ENCODE peak calls at places on chromosomes 4 and X, in four cellular contexts. D, S, Y and U are unnamed samples.

GRCh38 chrX:105323951-105324350 is 103.5 kb upstream of the TEX13A start:
- DNase-seq in D (peak), S (no peak), Y (peak), U (peak)

GRCh38 chrX:73977542-73978169 is 326.3 kb upstream of the ZCCHC13 start:
- DNase-seq in D (peak), S (no peak), Y (no peak), U (no peak)

GRCh38 chrX:113510586-113510985 is 670.0 kb upstream of the AMOT start:
- DNase-seq in D (peak), S (no peak), Y (no peak), U (no peak)

GRCh38 chr4:126513596-126513995 is 1119.2 kb upstream of the INTU start:
- DNase-seq in D (peak), S (no peak), Y (no peak), U (no peak)

GRCh38 chr4:61068745-61069144 is 131.4 kb upstream of the ADGRL3 start:
- DNase-seq in D (peak), S (peak), Y (no peak), U (peak)

GRCh38 chr4:53490161-53490915 is 100.9 kb downstream of the LNX1 start:
- DNase-seq in D (peak), S (no peak), Y (no peak), U (no peak)

GRCh38 chr4:110449947-110450346 is 26.0 kb upstream of the ENPEP start:
- DNase-seq in D (no peak), S (no peak), Y (no peak), U (no peak)

GRCh38 chr4:69518543-69519198 is 23.0 kb upstream of the UGT2B4 start:
- DNase-seq in D (no peak), S (no peak), Y (no peak), U (no peak)

GRCh38 chrX:96611619-96612362 is 72.9 kb upstream of the DIAPH2 start:
- DNase-seq in D (peak), S (no peak), Y (peak), U (no peak)

GRCh38 chrX:11364835-11365234 is 71.6 kb downstream of the AMELX start:
- DNase-seq in D (no peak), S (no peak), Y (no peak), U (no peak)

GRCh38 chrX:11365426-11365825 is 72.2 kb downstream of the AMELX start:
- DNase-seq in D (no peak), S (no peak), Y (no peak), U (no peak)

GRCh38 chrX:11366998-11367595 is 73.9 kb downstream of the AMELX start:
- DNase-seq in D (no peak), S (no peak), Y (no peak), U (no peak)

GRCh38 chrX:11371106-11371505 is 77.9 kb downstream of the AMELX start:
- DNase-seq in D (no peak), S (no peak), Y (no peak), U (no peak)

GRCh38 chrX:11367609-11368430 is 74.6 kb downstream of the AMELX start:
- DNase-seq in D (peak), S (no peak), Y (peak), U (no peak)
- H3K4me3 ChIP-seq in D (no peak), S (no peak), Y (no peak), U (no peak)

GRCh38 chr4:140982613-140983340 is 150.5 kb downstream of the RNF150 start:
- DNase-seq in D (peak), S (no peak), Y (no peak), U (no peak)

GRCh38 chr4:140976768-140977167 is 156.5 kb downstream of the RNF150 start:
- DNase-seq in D (peak), S (no peak), Y (no peak), U (no peak)

GRCh38 chr4:140986045-140986444 is 147.2 kb downstream of the RNF150 start:
- DNase-seq in D (no peak), S (no peak), Y (no peak), U (no peak)

GRCh38 chr4:140980426-140981200 is 152.7 kb downstream of the RNF150 start:
- DNase-seq in D (no peak), S (no peak), Y (no peak), U (no peak)
- H3K4me3 ChIP-seq in D (no peak), S (no peak), Y (no peak), U (no peak)

GRCh38 chr4:56200275-56200674 is 187.0 kb downstream of the AASDH start:
- DNase-seq in D (peak), S (no peak), Y (no peak), U (no peak)

DNA sequence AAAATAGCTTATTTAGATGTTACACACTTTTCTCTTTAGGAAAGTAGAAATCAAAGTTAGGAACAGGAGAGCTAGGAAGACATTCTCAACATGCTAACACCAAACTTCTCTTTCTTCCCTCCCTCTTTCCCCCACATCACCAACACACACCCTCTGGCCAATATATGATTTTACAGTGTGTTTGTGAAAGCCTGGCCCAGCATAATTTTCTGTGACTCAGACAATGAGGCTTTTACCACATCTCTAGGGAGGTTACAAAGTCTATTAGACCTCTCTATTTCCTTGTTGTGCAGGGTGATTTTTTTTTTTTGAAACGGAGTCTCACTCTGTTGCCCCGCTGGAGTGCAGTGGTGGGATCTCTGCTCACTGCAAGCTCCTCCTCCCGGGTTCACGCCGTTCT is 189.9 kb downstream of the AASDH start:
- DNase-seq in D (peak), S (no peak), Y (no peak), U (no peak)
- H3K4me3 ChIP-seq in D (no peak), S (no peak), Y (no peak), U (no peak)

GRCh38 chr4:139763668-139764067 is 98.0 kb downstream of the MGST2 start:
- DNase-seq in D (no peak), S (no peak), Y (no peak), U (no peak)
- H3K4me3 ChIP-seq in D (no peak), S (no peak), Y (no peak), U (no peak)

DNA sequence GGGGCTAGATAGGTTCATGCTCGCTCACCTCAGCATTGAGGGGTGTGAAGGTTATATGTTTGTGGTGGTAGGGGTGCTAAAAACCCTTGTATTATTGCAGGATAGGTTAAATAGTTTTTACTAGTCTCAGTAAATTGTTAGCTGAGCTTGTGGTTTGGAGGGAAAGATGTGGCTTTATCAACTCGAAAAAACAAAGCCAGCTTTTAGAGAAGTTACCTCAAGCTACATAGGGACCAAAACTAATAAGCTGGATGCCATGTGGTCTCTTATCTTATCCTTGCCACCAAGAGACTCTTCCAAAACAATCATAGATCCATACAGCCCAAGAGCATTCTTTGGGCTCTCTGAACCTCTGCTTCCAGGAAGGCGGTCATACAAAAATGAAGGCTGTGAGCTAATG is 29.2 kb downstream of the MSN start:
- DNase-seq in D (peak), S (no peak), Y (no peak), U (no peak)
- H3K4me3 ChIP-seq in D (no peak), S (no peak), Y (no peak), U (no peak)

GRCh38 chrX:46330513-46330912 is 214.7 kb downstream of the ZNF674 start:
- DNase-seq in D (no peak), S (no peak), Y (no peak), U (no peak)

GRCh38 chrX:46328133-46328532 is 217.1 kb downstream of the ZNF674 start:
- DNase-seq in D (no peak), S (no peak), Y (no peak), U (no peak)

GRCh38 chrX:46326161-46326560 is 219.1 kb downstream of the ZNF674 start:
- DNase-seq in D (peak), S (no peak), Y (peak), U (no peak)

GRCh38 chrX:46325312-46325877 is 219.8 kb downstream of the ZNF674 start:
- DNase-seq in D (peak), S (peak), Y (peak), U (peak)

GRCh38 chrX:46327229-46328081 is 217.8 kb downstream of the ZNF674 start:
- DNase-seq in D (peak), S (peak), Y (peak), U (peak)
- H3K4me3 ChIP-seq in D (no peak), S (peak), Y (no peak), U (peak)

DNA sequence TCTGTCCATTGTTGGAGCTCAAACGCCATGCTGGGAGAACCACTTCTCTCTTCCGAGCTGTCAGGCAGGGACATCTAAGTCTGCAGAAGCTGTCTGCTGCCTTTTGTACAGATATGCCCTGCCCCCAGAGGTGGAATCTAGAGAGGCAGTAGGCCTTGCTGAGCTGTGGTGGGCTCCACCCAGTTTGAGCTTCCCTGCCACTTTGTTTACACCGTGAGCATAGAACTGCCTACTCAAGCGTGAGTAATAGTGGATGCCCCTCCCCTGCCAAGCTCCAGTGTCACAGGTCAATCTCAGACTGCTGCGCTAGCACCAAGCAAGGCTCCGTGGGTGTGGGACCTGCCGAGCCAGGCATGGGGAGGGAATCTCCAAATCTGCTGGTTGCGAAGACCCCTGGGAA is 145.7 kb downstream of the VSIG4 start:
- DNase-seq in D (no peak), S (no peak), Y (no peak), U (no peak)
- H3K4me3 ChIP-seq in D (no peak), S (no peak), Y (no peak), U (no peak)